ENCODE peak calls at places on chromosomes 13 and 19, in ten cellular contexts. E, V, M, Q, A, O, Y, I, R and T are unnamed samples.

GRCh38 chr13:106640515-106640914 is 72.6 kb upstream of the ARGLU1 start:
- DNase-seq in E (no peak), V (no peak), M (no peak), Q (no peak), A (no peak), O (no peak), Y (no peak), I (no peak), R (no peak), T (no peak)

GRCh38 chr13:104869501-104869900 is 1666.0 kb downstream of the EFNB2 start:
- DNase-seq in E (peak), V (no peak), M (no peak), Q (no peak), A (no peak), O (no peak), Y (no peak), I (no peak), R (no peak), T (no peak)

GRCh38 chr19:33158365-33158764 is 26.5 kb downstream of the WDR88 start:
- DNase-seq in E (no peak), V (no peak), M (no peak), Q (no peak), A (no peak), O (no peak), Y (no peak), I (no peak), R (no peak), T (no peak)

GRCh38 chr19:56905616-56906015 is 65.1 kb upstream of the PEG3 start:
- DNase-seq in E (no peak), V (no peak), M (no peak), Q (no peak), A (no peak), O (no peak), Y (no peak), I (no peak), R (no peak), T (no peak)

GRCh38 chr13:112903606-112904195 is 65.3 kb upstream of the MCF2L start:
- DNase-seq in E (no peak), V (peak), M (no peak), Q (no peak), A (no peak), O (no peak), Y (no peak), I (no peak), R (no peak), T (no peak)

GRCh38 chr13:46687810-46688209 is 109.2 kb downstream of the ESD start:
- DNase-seq in E (peak), V (no peak), M (no peak), Q (peak), A (no peak), O (no peak), Y (peak), I (no peak), R (peak), T (no peak)

GRCh38 chr19:11418518-11419506 is at the start of gene RGL3:
- DNase-seq in E (no peak), V (peak), M (no peak), Q (no peak), A (no peak), O (peak), Y (no peak), I (no peak), R (peak), T (no peak)

GRCh38 chr19:13986348-13986904 is 19.7 kb downstream of the RFX1 start:
- DNase-seq in E (peak), V (peak), M (peak), Q (no peak), A (peak), O (peak), Y (no peak), I (peak), R (peak), T (peak)

GRCh38 chr19:3603121-3603841 is 3.4 kb downstream of the TBXA2R start:
- DNase-seq in E (no peak), V (no peak), M (no peak), Q (no peak), A (no peak), O (no peak), Y (no peak), I (no peak), R (peak), T (no peak)

GRCh38 chr19:7340959-7341837 is 7.5 kb upstream of the ARHGEF18 start:
- DNase-seq in E (peak), V (peak), M (peak), Q (no peak), A (peak), O (peak), Y (peak), I (peak), R (peak), T (peak)

GRCh38 chr13:114213980-114214379 is 20.7 kb upstream of the CDC16 start:
- DNase-seq in E (no peak), V (no peak), M (no peak), Q (no peak), A (no peak), O (no peak), Y (no peak), I (no peak), R (no peak), T (no peak)

GRCh38 chr13:110580800-110581199 is 19.3 kb upstream of the RAB20 start:
- DNase-seq in E (no peak), V (no peak), M (no peak), Q (no peak), A (no peak), O (no peak), Y (no peak), I (no peak), R (no peak), T (no peak)

GRCh38 chr19:8615022-8615421 is 4.5 kb upstream of the ADAMTS10 start:
- DNase-seq in E (no peak), V (no peak), M (no peak), Q (no peak), A (no peak), O (no peak), Y (no peak), I (peak), R (no peak), T (no peak)

GRCh38 chr13:49669735-49670309 is 21.5 kb downstream of the EBPL start:
- DNase-seq in E (peak), V (no peak), M (no peak), Q (no peak), A (peak), O (no peak), Y (peak), I (peak), R (peak), T (no peak)

GRCh38 chr13:103358245-103358932 is 292.2 kb upstream of the SLC10A2 start:
- DNase-seq in E (no peak), V (no peak), M (no peak), Q (no peak), A (no peak), O (no peak), Y (no peak), I (no peak), R (no peak), T (no peak)

GRCh38 chr13:43786766-43787517 is at the start of gene ENOX1:
- DNase-seq in E (peak), V (peak), M (no peak), Q (no peak), A (peak), O (peak), Y (peak), I (no peak), R (peak), T (peak)

GRCh38 chr19:43425567-43426392 is 11.1 kb downstream of the TEX101 start:
- DNase-seq in E (no peak), V (no peak), M (no peak), Q (peak), A (no peak), O (no peak), Y (peak), I (peak), R (no peak), T (no peak)

GRCh38 chr13:84606616-84607015 is 724.3 kb upstream of the SLITRK1 start:
- DNase-seq in E (no peak), V (no peak), M (no peak), Q (no peak), A (peak), O (no peak), Y (no peak), I (no peak), R (no peak), T (no peak)